ENCODE peak calls at places on chromosomes 3 and 15, in five cellular contexts. One of them, this sample, is unnamed.

GRCh38 chr3:45273681-45274515 is 47.8 kb upstream of the TMEM158 start:
- DNase-seq in neural progenitor cell: no peak
- DNase-seq in GM23248: peak; percentile 62
- DNase-seq in endothelial cell of umbilical vein: no peak
- DNase-seq in hepatocyte: no peak
- DNase-seq in this sample: peak; percentile 48

GRCh38 chr3:130537609-130538304 is 20.8 kb downstream of the COL6A6 start:
- DNase-seq in neural progenitor cell: peak; percentile 43
- DNase-seq in GM23248: no peak
- DNase-seq in endothelial cell of umbilical vein: no peak
- DNase-seq in hepatocyte: no peak
- DNase-seq in this sample: no peak

GRCh38 chr3:10503217-10503796 is 2.1 kb downstream of the ATP2B2 start:
- DNase-seq in neural progenitor cell: no peak
- DNase-seq in GM23248: no peak
- DNase-seq in endothelial cell of umbilical vein: no peak
- DNase-seq in hepatocyte: no peak
- DNase-seq in this sample: no peak

GRCh38 chr15:59170295-59170881 is 36.3 kb upstream of the LDHAL6B start:
- DNase-seq in neural progenitor cell: peak; percentile 27
- DNase-seq in GM23248: peak; percentile 93
- DNase-seq in endothelial cell of umbilical vein: peak; percentile 63
- DNase-seq in hepatocyte: peak; percentile 26
- DNase-seq in this sample: peak; percentile 81

GRCh38 chr3:127035672-127036071 is 52.8 kb downstream of the PLXNA1 start:
- DNase-seq in neural progenitor cell: no peak
- DNase-seq in GM23248: peak; percentile 98
- DNase-seq in endothelial cell of umbilical vein: no peak
- DNase-seq in hepatocyte: peak; percentile 54
- DNase-seq in this sample: peak; percentile 74

GRCh38 chr15:64143276-64143675 is 8.3 kb upstream of the SNX22 start:
- DNase-seq in neural progenitor cell: no peak
- DNase-seq in GM23248: no peak
- DNase-seq in endothelial cell of umbilical vein: no peak
- DNase-seq in hepatocyte: no peak
- DNase-seq in this sample: no peak

GRCh38 chr15:35168464-35168863 is 83.4 kb upstream of the NANOGP8 start:
- DNase-seq in neural progenitor cell: no peak
- DNase-seq in GM23248: peak; percentile 77
- DNase-seq in endothelial cell of umbilical vein: peak; percentile 69
- DNase-seq in hepatocyte: no peak
- DNase-seq in this sample: peak; percentile 37

GRCh38 chr3:163622384-163622783 is 1455.9 kb downstream of the SI start:
- DNase-seq in neural progenitor cell: peak; percentile 81
- DNase-seq in GM23248: no peak
- DNase-seq in endothelial cell of umbilical vein: no peak
- DNase-seq in hepatocyte: peak; percentile 27
- DNase-seq in this sample: no peak

GRCh38 chr15:71532994-71533393 is 277.4 kb upstream of the NR2E3 start:
- DNase-seq in neural progenitor cell: peak; percentile 47
- DNase-seq in GM23248: peak; percentile 45
- DNase-seq in endothelial cell of umbilical vein: no peak
- DNase-seq in hepatocyte: no peak
- DNase-seq in this sample: peak; percentile 37

GRCh38 chr3:160928183-160928718 is 172.2 kb downstream of the PPM1L start:
- DNase-seq in neural progenitor cell: no peak
- DNase-seq in GM23248: no peak
- DNase-seq in endothelial cell of umbilical vein: no peak
- DNase-seq in hepatocyte: no peak
- DNase-seq in this sample: no peak

GRCh38 chr3:38992117-38992779 is 59.5 kb downstream of the SCN11A start:
- DNase-seq in neural progenitor cell: no peak
- DNase-seq in GM23248: peak; percentile 82
- DNase-seq in endothelial cell of umbilical vein: peak; percentile 41
- DNase-seq in hepatocyte: no peak
- DNase-seq in this sample: no peak

GRCh38 chr3:123678108-123678511 is 93.3 kb upstream of the HACD2 start:
- DNase-seq in neural progenitor cell: no peak
- DNase-seq in GM23248: peak; percentile 85
- DNase-seq in endothelial cell of umbilical vein: no peak
- DNase-seq in hepatocyte: no peak
- DNase-seq in this sample: peak; percentile 48

GRCh38 chr3:45631486-45631885 is 36.9 kb downstream of the LIMD1 start:
- DNase-seq in neural progenitor cell: no peak
- DNase-seq in GM23248: no peak
- DNase-seq in endothelial cell of umbilical vein: peak; percentile 81
- DNase-seq in hepatocyte: no peak
- DNase-seq in this sample: no peak

GRCh38 chr3:51957520-51958205 is 2.5 kb downstream of the GPR62 start:
- DNase-seq in neural progenitor cell: no peak
- DNase-seq in GM23248: no peak
- DNase-seq in endothelial cell of umbilical vein: no peak
- DNase-seq in hepatocyte: no peak
- DNase-seq in this sample: no peak

GRCh38 chr3:51961011-51961410 is 5.8 kb downstream of the GPR62 start:
- DNase-seq in neural progenitor cell: no peak
- DNase-seq in GM23248: no peak
- DNase-seq in endothelial cell of umbilical vein: no peak
- DNase-seq in hepatocyte: no peak
- DNase-seq in this sample: no peak

GRCh38 chr3:51959651-51960050 is 4.5 kb downstream of the GPR62 start:
- DNase-seq in neural progenitor cell: no peak
- DNase-seq in GM23248: no peak
- DNase-seq in endothelial cell of umbilical vein: no peak
- DNase-seq in hepatocyte: no peak
- DNase-seq in this sample: no peak

GRCh38 chr3:51960386-51960785 is 5.2 kb downstream of the GPR62 start:
- DNase-seq in neural progenitor cell: no peak
- DNase-seq in GM23248: no peak
- DNase-seq in endothelial cell of umbilical vein: no peak
- DNase-seq in hepatocyte: no peak
- DNase-seq in this sample: no peak

GRCh38 chr3:51958603-51959521 is 3.7 kb downstream of the GPR62 start:
- DNase-seq in neural progenitor cell: no peak
- DNase-seq in GM23248: no peak
- DNase-seq in endothelial cell of umbilical vein: no peak
- DNase-seq in hepatocyte: no peak
- DNase-seq in this sample: no peak
- TF ChIP-seq EZH2 in neural progenitor cell: no peak
- TF ChIP-seq EZH2 in GM23248: no peak
- TF ChIP-seq EZH2 in endothelial cell of umbilical vein: no peak
- TF ChIP-seq EZH2 in hepatocyte: no peak
- TF ChIP-seq EZH2 in this sample: no peak

DNA sequence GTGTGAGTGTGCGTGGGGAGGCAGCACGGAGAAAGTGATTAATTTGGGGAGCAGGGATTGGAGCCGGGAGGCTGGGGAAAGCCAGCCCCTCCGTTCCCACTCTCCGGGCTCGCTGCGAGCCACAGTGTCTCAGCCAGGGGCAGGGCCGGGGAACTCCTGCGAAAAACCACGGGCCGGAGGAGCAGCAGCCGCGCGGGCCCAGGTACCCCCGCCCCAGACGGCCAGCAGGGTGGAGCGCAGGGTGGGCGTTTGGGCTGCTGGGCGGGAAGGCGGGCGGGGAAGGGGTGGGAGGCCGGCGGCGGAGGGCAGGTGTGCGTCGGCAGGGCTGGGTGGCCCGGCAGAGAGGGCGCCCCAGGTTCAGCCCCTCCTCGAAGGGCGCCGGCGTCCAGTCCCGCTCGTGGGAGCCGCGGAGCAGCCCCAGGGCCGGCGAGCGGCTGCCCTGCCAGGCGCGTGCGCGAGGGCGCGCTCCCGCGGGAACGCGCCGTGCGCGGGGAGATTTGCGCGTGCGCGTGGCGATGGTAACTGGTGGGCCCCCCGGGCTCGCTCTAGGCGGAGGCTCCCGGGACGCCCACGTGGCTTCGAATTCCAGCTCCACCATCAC is 1.4 kb downstream of the CHL1 start:
- DNase-seq in neural progenitor cell: peak; percentile 38
- DNase-seq in GM23248: no peak
- DNase-seq in endothelial cell of umbilical vein: no peak
- DNase-seq in hepatocyte: peak; percentile 12
- DNase-seq in this sample: no peak
- TF ChIP-seq EZH2 in neural progenitor cell: peak; percentile 44
- TF ChIP-seq EZH2 in GM23248: no peak
- TF ChIP-seq EZH2 in endothelial cell of umbilical vein: no peak
- TF ChIP-seq EZH2 in hepatocyte: peak; percentile 13
- TF ChIP-seq EZH2 in this sample: no peak

DNA sequence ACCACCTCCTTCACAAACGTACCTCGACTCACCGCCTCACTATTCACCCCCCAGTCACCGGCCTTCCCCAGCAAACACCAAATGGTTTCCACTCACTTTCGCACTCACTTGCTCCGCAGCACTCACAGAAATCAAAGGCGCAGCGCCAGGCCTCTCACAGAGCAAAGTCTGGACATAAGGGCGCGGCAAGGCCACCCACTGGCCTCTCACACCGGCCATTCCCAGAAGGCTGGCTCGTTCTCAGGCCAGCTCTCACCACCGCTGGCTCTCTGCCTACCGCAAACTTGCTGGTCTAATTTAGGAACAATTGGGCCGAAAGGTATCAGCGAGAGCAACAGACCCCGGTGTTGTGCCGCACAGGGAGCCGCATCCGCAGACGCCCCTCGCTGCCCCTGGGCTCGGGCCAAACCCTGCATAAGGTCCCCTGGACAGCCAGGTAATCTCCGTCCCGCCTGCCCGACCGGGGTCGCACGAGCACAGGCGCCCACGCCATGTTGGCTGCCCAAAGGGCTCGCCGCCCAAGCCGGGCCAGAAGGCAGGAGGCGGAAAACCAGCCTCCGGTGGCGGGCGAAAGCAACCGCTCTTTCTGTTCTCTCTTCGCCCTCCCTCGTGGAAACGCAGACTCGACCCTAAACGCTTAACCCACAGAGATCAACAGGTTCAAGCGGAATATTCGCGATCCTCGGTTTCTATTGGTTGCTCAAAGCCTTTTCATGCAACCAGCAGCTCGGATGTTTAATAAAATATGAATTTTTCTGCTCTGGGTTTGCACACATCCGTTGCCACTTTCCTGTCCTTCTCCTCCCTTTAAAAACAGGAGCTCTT is 2.9 kb downstream of the SHOX2 start:
- DNase-seq in neural progenitor cell: peak; percentile 66
- DNase-seq in GM23248: peak; percentile 81
- DNase-seq in endothelial cell of umbilical vein: no peak
- DNase-seq in hepatocyte: peak; percentile 51
- DNase-seq in this sample: no peak
- TF ChIP-seq EZH2 in neural progenitor cell: peak; percentile 99
- TF ChIP-seq EZH2 in GM23248: no peak
- TF ChIP-seq EZH2 in endothelial cell of umbilical vein: peak; percentile 93
- TF ChIP-seq EZH2 in hepatocyte: no peak
- TF ChIP-seq EZH2 in this sample: no peak

GRCh38 chr15:77633913-77634265 is 1.2 kb upstream of the LINGO1 start:
- DNase-seq in neural progenitor cell: peak; percentile 82
- DNase-seq in GM23248: no peak
- DNase-seq in endothelial cell of umbilical vein: no peak
- DNase-seq in hepatocyte: no peak
- DNase-seq in this sample: no peak

GRCh38 chr15:77633134-77633912 is 611 bp upstream of the LINGO1 start:
- DNase-seq in neural progenitor cell: peak; percentile 97
- DNase-seq in GM23248: peak; percentile 93
- DNase-seq in endothelial cell of umbilical vein: peak; percentile 76
- DNase-seq in hepatocyte: peak; percentile 95
- DNase-seq in this sample: peak; percentile 43

GRCh38 chr15:77632760-77633133 is at the start of gene LINGO1:
- DNase-seq in neural progenitor cell: peak; percentile 86
- DNase-seq in GM23248: peak; percentile 50
- DNase-seq in endothelial cell of umbilical vein: no peak
- DNase-seq in hepatocyte: peak; percentile 73
- DNase-seq in this sample: no peak

GRCh38 chr15:77636209-77636608 is 3.5 kb upstream of the LINGO1 start:
- DNase-seq in neural progenitor cell: no peak
- DNase-seq in GM23248: no peak
- DNase-seq in endothelial cell of umbilical vein: no peak
- DNase-seq in hepatocyte: no peak
- DNase-seq in this sample: no peak

GRCh38 chr15:77634266-77634962 is 1.7 kb upstream of the LINGO1 start:
- DNase-seq in neural progenitor cell: peak; percentile 91
- DNase-seq in GM23248: peak; percentile 68
- DNase-seq in endothelial cell of umbilical vein: peak; percentile 48
- DNase-seq in hepatocyte: peak; percentile 84
- DNase-seq in this sample: peak; percentile 37
- TF ChIP-seq EZH2 in neural progenitor cell: no peak
- TF ChIP-seq EZH2 in GM23248: no peak
- TF ChIP-seq EZH2 in endothelial cell of umbilical vein: no peak
- TF ChIP-seq EZH2 in hepatocyte: no peak
- TF ChIP-seq EZH2 in this sample: no peak

DNA sequence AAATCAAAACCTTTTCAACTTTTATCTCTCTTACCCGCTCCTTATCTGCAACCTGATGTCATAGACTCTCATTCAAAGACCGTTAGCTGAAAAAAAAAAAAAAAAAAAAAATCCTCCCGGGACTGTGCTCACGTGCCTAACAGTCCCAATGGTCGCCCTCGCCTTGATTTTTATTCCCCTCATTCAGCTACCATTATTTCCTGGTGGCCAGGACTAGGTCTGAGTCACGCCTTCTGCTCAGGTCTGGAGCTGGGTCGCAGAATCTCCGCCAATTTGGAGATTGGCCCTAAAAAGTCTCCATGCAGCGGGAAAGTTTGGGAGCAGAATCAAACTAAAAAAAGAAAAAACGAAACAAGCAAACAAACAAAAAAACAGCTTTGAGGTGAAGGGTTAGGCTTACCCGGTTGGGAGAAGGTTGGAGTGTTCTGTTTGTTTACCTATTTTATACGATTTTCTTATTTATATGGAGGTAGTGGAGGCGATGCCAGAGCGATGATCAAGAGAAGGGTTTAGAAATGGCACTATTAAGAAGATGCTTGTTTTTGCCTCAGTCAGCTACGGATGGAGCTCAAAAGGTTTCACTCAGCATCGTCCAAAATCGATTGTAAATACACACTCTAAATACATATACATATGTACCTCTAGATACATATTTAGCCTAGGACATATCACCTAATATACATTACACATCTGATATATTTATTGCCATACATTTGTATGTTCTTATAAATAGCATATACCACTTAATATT is 51.1 kb downstream of the ZIC4 start:
- DNase-seq in neural progenitor cell: peak; percentile 63
- DNase-seq in GM23248: no peak
- DNase-seq in endothelial cell of umbilical vein: no peak
- DNase-seq in hepatocyte: no peak
- DNase-seq in this sample: no peak
- TF ChIP-seq EZH2 in neural progenitor cell: no peak
- TF ChIP-seq EZH2 in GM23248: peak; percentile 4
- TF ChIP-seq EZH2 in endothelial cell of umbilical vein: no peak
- TF ChIP-seq EZH2 in hepatocyte: no peak
- TF ChIP-seq EZH2 in this sample: no peak

GRCh38 chr15:41510728-41511127 is 2.9 kb downstream of the LTK start:
- DNase-seq in neural progenitor cell: peak; percentile 40
- DNase-seq in GM23248: no peak
- DNase-seq in endothelial cell of umbilical vein: no peak
- DNase-seq in hepatocyte: no peak
- DNase-seq in this sample: no peak
- TF ChIP-seq EZH2 in neural progenitor cell: no peak
- TF ChIP-seq EZH2 in GM23248: no peak
- TF ChIP-seq EZH2 in endothelial cell of umbilical vein: no peak
- TF ChIP-seq EZH2 in hepatocyte: peak; percentile 59
- TF ChIP-seq EZH2 in this sample: no peak

GRCh38 chr3:138944136-138944658 is 2.7 kb downstream of the FOXL2 start:
- DNase-seq in neural progenitor cell: peak; percentile 58
- DNase-seq in GM23248: no peak
- DNase-seq in endothelial cell of umbilical vein: no peak
- DNase-seq in hepatocyte: no peak
- DNase-seq in this sample: no peak
- TF ChIP-seq EZH2 in neural progenitor cell: no peak
- TF ChIP-seq EZH2 in GM23248: no peak
- TF ChIP-seq EZH2 in endothelial cell of umbilical vein: peak; percentile 84
- TF ChIP-seq EZH2 in hepatocyte: peak; percentile 98
- TF ChIP-seq EZH2 in this sample: no peak

This sample was measured in PC-9.